ENCODE peak calls at places on chromosomes 4 and X, in seven cellular contexts. One of them, this sample, is unnamed.

GRCh38 chrX:155148724-155149537 is 67.3 kb upstream of the VBP1 start:
- DNase-seq in SK-N-SH: peak
- DNase-seq in GM12891: no peak
- DNase-seq in HepG2: peak
- DNase-seq in GM12878: no peak
- DNase-seq in H1: peak
- DNase-seq in K562: peak
- DNase-seq in this sample: no peak

GRCh38 chr4:67765401-67765800 is 11.2 kb upstream of the GNRHR start:
- DNase-seq in GM12891: no peak
- DNase-seq in K562: no peak
- DNase-seq in GM12878: no peak
- DNase-seq in H1: no peak
- DNase-seq in HepG2: no peak
- DNase-seq in SK-N-SH: no peak
- DNase-seq in this sample: no peak

GRCh38 chr4:96352051-96352517 is 512.2 kb downstream of the PDHA2 start:
- DNase-seq in SK-N-SH: peak
- DNase-seq in GM12878: no peak
- DNase-seq in H1: peak
- DNase-seq in GM12891: no peak
- DNase-seq in HepG2: peak
- DNase-seq in K562: no peak
- DNase-seq in this sample: no peak

GRCh38 chr4:153045111-153045982 is 109.2 kb downstream of the FHDC1 start:
- DNase-seq in GM12878: no peak
- DNase-seq in HepG2: no peak
- DNase-seq in GM12891: no peak
- DNase-seq in SK-N-SH: no peak
- DNase-seq in H1: no peak
- DNase-seq in K562: no peak
- DNase-seq in this sample: no peak

GRCh38 chrX:146278381-146278780 is 460.8 kb downstream of the SLITRK2 start:
- DNase-seq in H1: no peak
- DNase-seq in GM12891: no peak
- DNase-seq in K562: no peak
- DNase-seq in HepG2: no peak
- DNase-seq in SK-N-SH: no peak
- DNase-seq in GM12878: no peak
- DNase-seq in this sample: no peak

GRCh38 chr4:7777871-7778523 is 161.7 kb downstream of the AFAP1 start:
- DNase-seq in GM12891: no peak
- DNase-seq in H1: no peak
- DNase-seq in GM12878: no peak
- DNase-seq in HepG2: no peak
- DNase-seq in SK-N-SH: no peak
- DNase-seq in K562: no peak
- DNase-seq in this sample: no peak

GRCh38 chrX:104565791-104566687 is at the start of gene IL1RAPL2:
- DNase-seq in H1: peak
- DNase-seq in K562: peak
- DNase-seq in GM12878: no peak
- DNase-seq in HepG2: peak
- DNase-seq in SK-N-SH: peak
- DNase-seq in GM12891: no peak
- DNase-seq in this sample: no peak

GRCh38 chr4:8615366-8615765 is 22.8 kb downstream of the CPZ start:
- DNase-seq in H1: no peak
- DNase-seq in HepG2: no peak
- DNase-seq in GM12878: no peak
- DNase-seq in GM12891: no peak
- DNase-seq in SK-N-SH: no peak
- DNase-seq in K562: no peak
- DNase-seq in this sample: no peak

GRCh38 chrX:35711281-35711680 is 86.9 kb upstream of the MAGEB16 start:
- DNase-seq in HepG2: no peak
- DNase-seq in H1: no peak
- DNase-seq in GM12891: no peak
- DNase-seq in SK-N-SH: no peak
- DNase-seq in K562: no peak
- DNase-seq in GM12878: no peak
- DNase-seq in this sample: no peak

GRCh38 chr4:85828295-85828910 is 353.5 kb downstream of the ARHGAP24 start:
- DNase-seq in GM12891: no peak
- DNase-seq in H1: no peak
- DNase-seq in GM12878: no peak
- DNase-seq in K562: no peak
- DNase-seq in SK-N-SH: no peak
- DNase-seq in HepG2: no peak
- DNase-seq in this sample: no peak

GRCh38 chrX:12138366-12139313 is at the start of gene FRMPD4:
- DNase-seq in SK-N-SH: peak
- DNase-seq in HepG2: no peak
- DNase-seq in K562: no peak
- DNase-seq in GM12878: no peak
- DNase-seq in H1: peak
- DNase-seq in GM12891: peak
- DNase-seq in this sample: no peak

GRCh38 chr4:37999000-37999745 is 39.0 kb downstream of the PTTG2 start:
- DNase-seq in SK-N-SH: no peak
- DNase-seq in HepG2: no peak
- DNase-seq in GM12878: no peak
- DNase-seq in H1: no peak
- DNase-seq in K562: no peak
- DNase-seq in GM12891: no peak
- DNase-seq in this sample: no peak

GRCh38 chr4:75370582-75370981 is 143.6 kb downstream of the RCHY1 start:
- DNase-seq in H1: no peak
- DNase-seq in GM12878: no peak
- DNase-seq in GM12891: no peak
- DNase-seq in HepG2: no peak
- DNase-seq in K562: no peak
- DNase-seq in SK-N-SH: no peak
- DNase-seq in this sample: no peak

DNA sequence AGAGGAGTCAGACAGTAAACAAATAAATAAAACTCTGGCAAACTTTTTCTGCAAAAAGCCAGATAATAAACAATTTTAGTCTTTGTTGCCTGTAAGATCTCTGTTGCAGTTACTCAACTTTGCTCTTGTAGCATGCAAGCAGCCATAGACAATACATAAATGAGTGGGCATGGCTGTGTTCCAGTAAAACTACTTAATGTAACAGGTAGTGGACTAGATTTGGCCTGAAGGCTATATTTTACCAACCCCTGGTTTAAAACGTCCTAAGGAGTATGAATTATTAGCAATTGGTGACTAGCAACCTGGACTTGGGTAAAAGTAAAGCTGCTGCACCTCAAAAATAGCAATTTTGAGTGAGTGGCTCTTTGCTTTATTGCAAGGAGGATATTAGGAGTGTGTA is 30.9 kb downstream of the SLAIN2 start:
- DNase-seq in SK-N-SH: no peak
- DNase-seq in H1: no peak
- DNase-seq in HepG2: no peak
- DNase-seq in GM12878: no peak
- DNase-seq in GM12891: no peak
- DNase-seq in K562: no peak
- DNase-seq in this sample: no peak
- TF ChIP-seq TAF1 in SK-N-SH: no peak
- TF ChIP-seq TAF1 in H1: no peak
- TF ChIP-seq TAF1 in HepG2: no peak
- TF ChIP-seq TAF1 in GM12878: no peak
- TF ChIP-seq TAF1 in GM12891: no peak
- TF ChIP-seq TAF1 in K562: no peak
- TF ChIP-seq TAF1 in this sample: no peak

GRCh38 chr4:168795346-168795745 is 214.7 kb downstream of the CBR4 start:
- DNase-seq in SK-N-SH: no peak
- DNase-seq in GM12878: no peak
- DNase-seq in H1: no peak
- DNase-seq in GM12891: no peak
- DNase-seq in K562: no peak
- DNase-seq in HepG2: no peak
- DNase-seq in this sample: no peak
- TF ChIP-seq POLR2AphosphoS5 in SK-N-SH: no peak
- TF ChIP-seq POLR2AphosphoS5 in GM12878: no peak
- TF ChIP-seq POLR2AphosphoS5 in H1: no peak
- TF ChIP-seq POLR2AphosphoS5 in GM12891: no peak
- TF ChIP-seq POLR2AphosphoS5 in K562: no peak
- TF ChIP-seq POLR2AphosphoS5 in HepG2: no peak
- TF ChIP-seq POLR2AphosphoS5 in this sample: no peak

GRCh38 chr4:182090186-182090585 is 153.0 kb upstream of the TENM3 start:
- DNase-seq in SK-N-SH: peak
- DNase-seq in K562: no peak
- DNase-seq in HepG2: no peak
- DNase-seq in H1: no peak
- DNase-seq in GM12878: no peak
- DNase-seq in GM12891: no peak
- DNase-seq in this sample: no peak
- TF ChIP-seq TAF1 in SK-N-SH: no peak
- TF ChIP-seq TAF1 in K562: no peak
- TF ChIP-seq TAF1 in HepG2: no peak
- TF ChIP-seq TAF1 in H1: no peak
- TF ChIP-seq TAF1 in GM12878: no peak
- TF ChIP-seq TAF1 in GM12891: no peak
- TF ChIP-seq TAF1 in this sample: no peak

DNA sequence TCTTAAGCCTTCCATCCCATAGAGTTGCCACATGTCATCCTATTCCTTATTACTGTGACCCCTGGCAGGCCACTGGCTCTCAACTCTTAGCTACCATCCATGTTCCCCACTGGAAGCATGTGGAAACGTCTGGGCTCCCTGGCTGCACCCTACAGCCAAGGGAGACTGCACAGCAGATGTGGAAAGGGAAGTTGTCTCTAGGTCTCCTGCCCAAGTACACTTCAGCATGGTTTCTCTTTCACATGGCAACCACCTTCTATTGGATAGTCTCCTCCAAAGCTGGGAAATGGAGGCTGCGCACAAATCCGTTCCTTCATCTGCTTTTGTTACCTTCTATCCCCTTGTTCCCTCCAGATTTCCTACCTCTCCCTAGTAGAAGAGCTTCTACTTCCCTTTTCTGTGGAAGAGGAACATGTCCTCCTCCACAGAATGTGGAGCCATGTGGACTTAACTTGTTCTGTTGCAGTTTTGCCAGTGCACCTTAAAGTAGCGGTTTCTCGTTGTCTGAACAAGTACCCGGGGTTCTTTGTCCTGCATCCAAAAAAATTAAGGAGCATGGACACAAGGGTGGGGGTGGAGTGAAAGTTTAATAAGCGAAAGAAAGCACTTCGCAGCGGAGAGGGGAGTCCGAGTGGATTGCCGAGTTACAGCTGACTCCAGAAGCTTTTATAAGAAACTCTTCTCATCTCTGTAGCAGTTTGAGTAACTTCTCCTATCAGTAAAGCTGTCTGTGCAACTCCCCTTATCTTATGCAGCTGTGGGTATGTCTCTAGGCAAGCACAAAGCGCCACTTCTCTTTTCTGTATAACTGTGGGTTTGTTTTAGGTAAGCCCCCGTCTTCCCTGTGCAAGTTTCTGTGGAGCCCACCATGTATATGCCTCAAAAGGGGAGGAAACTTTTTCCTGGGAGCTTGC is 52.5 kb downstream of the HMGB2 start:
- DNase-seq in GM12891: no peak
- DNase-seq in SK-N-SH: no peak
- DNase-seq in K562: no peak
- DNase-seq in H1: no peak
- DNase-seq in HepG2: no peak
- DNase-seq in GM12878: no peak
- DNase-seq in this sample: no peak
- TF ChIP-seq POLR2AphosphoS5 in GM12891: no peak
- TF ChIP-seq POLR2AphosphoS5 in SK-N-SH: no peak
- TF ChIP-seq POLR2AphosphoS5 in K562: peak
- TF ChIP-seq POLR2AphosphoS5 in H1: no peak
- TF ChIP-seq POLR2AphosphoS5 in HepG2: no peak
- TF ChIP-seq POLR2AphosphoS5 in GM12878: no peak
- TF ChIP-seq POLR2AphosphoS5 in this sample: no peak